ENCODE peak calls at places on chromosomes 7 and 10, in four cellular contexts. U is HCT116, G is HepG2, T is K562. N is an unnamed sample.
A peak's percentile ranks its signal among the peaks of the same experiment; 100 is the strongest.

GRCh38 chr10:20271490-20271889 is 455.3 kb downstream of the PLXDC2 start:
- DNase-seq in T (no peak), G (no peak), U (no peak), N (no peak)

GRCh38 chr7:37448637-37449331 is at the start of gene ELMO1:
- DNase-seq in U (no peak), G (peak; percentile 34), T (peak; percentile 23), N (no peak)

GRCh38 chr10:85862771-85863170 is 503.8 kb downstream of the GRID1 start:
- DNase-seq in G (no peak), U (no peak), T (no peak), N (no peak)

GRCh38 chr10:61789031-61789430 is 112.5 kb upstream of the ARID5B start:
- DNase-seq in G (no peak), T (no peak), U (no peak), N (no peak)

GRCh38 chr10:43912469-43912868 is 263.8 kb upstream of the ZNF32 start:
- DNase-seq in G (no peak), U (no peak), T (no peak), N (no peak)

GRCh38 chr10:86953747-86954680 is 3.4 kb downstream of the MMRN2 start:
- DNase-seq in U (no peak), T (peak; percentile 74), G (no peak), N (no peak)

GRCh38 chr10:101710064-101710695 is 15.2 kb upstream of the FBXW4 start:
- DNase-seq in G (no peak), T (no peak), U (no peak), N (no peak)

GRCh38 chr7:121456785-121457359 is 60.8 kb upstream of the FAM3C start:
- DNase-seq in U (no peak), T (no peak), G (no peak), N (no peak)

GRCh38 chr7:30970074-30970473 is 6.3 kb downstream of the GHRHR start:
- DNase-seq in T (no peak), G (no peak), U (no peak), N (no peak)

GRCh38 chr7:54813398-54813797 is 54.4 kb upstream of the SEC61G start:
- DNase-seq in U (no peak), T (no peak), G (no peak), N (no peak)

GRCh38 chr7:4661871-4662270 is 20.2 kb upstream of the FOXK1 start:
- DNase-seq in G (no peak), T (no peak), U (no peak), N (no peak)

GRCh38 chr10:23490115-23490514 is 51.2 kb downstream of the OTUD1 start:
- DNase-seq in G (no peak), U (no peak), T (no peak), N (no peak)

GRCh38 chr7:47375121-47375551 is 206.8 kb downstream of the TNS3 start:
- DNase-seq in G (no peak), U (no peak), T (no peak), N (no peak)

GRCh38 chr7:151728746-151729145 is 148.2 kb downstream of the PRKAG2 start:
- DNase-seq in U (no peak), T (no peak), G (no peak), N (no peak)

GRCh38 chr10:99358101-99358500 is 28.9 kb downstream of the CNNM1 start:
- DNase-seq in U (no peak), T (no peak), G (peak; percentile 71), N (no peak)

GRCh38 chr7:44629825-44630580 is 23.6 kb downstream of the OGDH start:
- DNase-seq in G (no peak), T (no peak), U (no peak), N (no peak)
- TF ChIP-seq TCF7L2 in G (no peak), T (no peak), U (no peak), N (no peak)

GRCh38 chr7:8590791-8591190 is 157.4 kb downstream of the NXPH1 start:
- DNase-seq in U (no peak), T (no peak), G (no peak), N (no peak)

GRCh38 chr7:8597565-8597964 is 164.2 kb downstream of the NXPH1 start:
- DNase-seq in U (no peak), T (no peak), G (no peak), N (no peak)

GRCh38 chr7:8591289-8591688 is 157.9 kb downstream of the NXPH1 start:
- DNase-seq in G (no peak), U (no peak), T (no peak), N (no peak)

GRCh38 chr7:8590225-8590624 is 156.8 kb downstream of the NXPH1 start:
- DNase-seq in G (no peak), T (no peak), U (no peak), N (no peak)

DNA sequence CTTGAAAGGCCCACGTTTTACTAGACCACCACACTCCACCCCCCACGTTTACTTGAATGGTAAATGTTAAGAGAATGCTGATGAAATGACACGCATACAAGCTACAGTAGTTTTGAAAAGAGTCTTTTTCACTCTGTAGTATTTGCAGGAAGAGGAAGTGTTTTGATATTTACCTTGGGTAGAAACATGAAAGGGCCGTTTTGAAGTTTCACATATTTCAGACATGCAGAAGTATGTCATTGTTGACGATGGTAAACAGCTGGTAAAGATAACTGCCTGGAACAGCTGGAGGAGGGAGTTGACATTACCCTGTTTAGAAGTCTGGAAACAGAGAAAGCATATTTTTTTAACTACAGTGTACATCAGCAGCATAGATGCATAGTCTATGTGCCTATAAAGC is 160.7 kb downstream of the NXPH1 start:
- DNase-seq in U (no peak), T (no peak), G (peak; percentile 23), N (no peak)
- TF ChIP-seq TCF7L2 in U (no peak), T (no peak), G (no peak), N (no peak)

DNA sequence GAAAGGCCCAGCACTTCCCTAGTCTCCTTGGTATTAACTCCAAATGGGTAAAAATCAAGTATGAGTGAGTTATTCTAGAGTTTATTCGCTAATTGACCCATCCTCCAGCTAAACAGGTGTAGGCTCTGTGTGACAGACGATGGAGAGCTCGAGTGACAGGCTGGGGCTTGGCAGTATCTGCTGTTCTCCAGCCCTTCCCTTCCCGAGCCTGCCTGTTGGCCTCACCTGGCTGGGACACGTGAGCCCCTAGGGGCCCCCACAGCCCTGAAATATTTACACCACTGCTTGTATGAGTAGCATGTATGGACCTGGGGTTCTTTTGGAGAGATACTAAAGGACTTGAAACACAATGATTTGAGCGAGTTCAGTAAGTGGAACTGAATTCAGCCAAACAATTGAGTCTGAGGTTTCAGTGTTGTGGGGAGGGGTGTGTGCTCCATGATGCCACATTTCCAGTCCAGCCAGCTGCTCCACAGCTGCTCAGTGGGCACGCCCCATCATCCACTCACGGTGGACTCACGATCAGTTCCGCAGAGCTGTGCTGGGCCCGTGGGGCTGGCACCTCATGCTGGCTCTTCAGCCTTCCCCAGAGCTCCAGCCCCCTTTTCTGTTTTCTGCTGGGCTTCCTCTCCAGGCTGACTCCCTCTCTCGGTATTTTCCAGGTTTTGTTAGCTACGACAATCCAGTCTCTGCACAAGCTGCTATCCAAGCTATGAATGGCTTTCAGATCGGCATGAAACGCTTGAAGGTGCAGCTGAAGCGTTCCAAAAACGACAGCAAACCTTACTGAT is 283.0 kb downstream of the USP6NL start:
- DNase-seq in U (no peak), G (no peak), T (no peak), N (no peak)
- TF ChIP-seq TCF7L2 in U (no peak), G (no peak), T (no peak), N (no peak)

DNA sequence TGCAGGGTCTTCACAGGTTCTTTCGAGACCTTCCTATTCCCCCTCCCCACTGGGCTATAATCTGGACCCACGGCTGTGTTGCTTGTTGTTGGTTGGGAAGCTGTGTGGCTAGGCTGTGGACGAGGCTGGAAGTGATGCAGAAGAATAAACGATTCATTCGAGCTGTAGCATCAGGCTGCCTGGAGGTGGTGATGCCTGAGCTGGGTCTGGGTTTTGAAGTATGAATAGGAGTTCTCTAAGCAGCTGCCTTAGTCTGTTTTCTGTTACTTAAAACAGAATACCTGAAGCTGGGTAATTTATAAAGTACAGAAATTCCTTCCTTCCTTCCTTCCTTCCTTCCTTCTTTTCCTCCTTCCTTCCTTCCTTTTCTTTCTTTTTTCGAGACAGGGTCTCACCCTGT is 126.5 kb upstream of the ZEB1 start:
- DNase-seq in T (no peak), G (no peak), U (no peak), N (no peak)
- TF ChIP-seq TCF7L2 in T (no peak), G (no peak), U (no peak), N (no peak)